ENCODE peak calls at places on chromosomes 16 and 17, in ten cellular contexts. V is NCI-H1694; Z is NCI-H460; A is ELF-1; P is Right ventricle myocardium superior; N is NCI-H82; E is substantia nigra; G is HuH-7; X is NCI-H1105 treated with DMSO at 0.1 percent for 48 hours; T is stimulated activated CD8-positive, alpha-beta memory T cell treated with anti-CD3 and anti-CD28 coated beads, Interleukin-4, amount 100 ng/mL, for 24 hours. M is an unnamed sample.
A peak's percentile ranks its signal among the peaks of the same experiment; 100 is the strongest.

GRCh38 chr16:74730049-74730683 is 29.5 kb upstream of the MLKL start:
- DNase-seq in A (peak; percentile 73), Z (no peak), T (no peak), X (no peak), P (no peak), E (no peak), N (no peak), V (no peak), G (no peak), M (no peak)

GRCh38 chr16:7566360-7566759 is 233.7 kb downstream of the RBFOX1 start:
- DNase-seq in T (no peak), V (no peak), N (no peak), A (no peak), Z (no peak), P (no peak), E (no peak), X (no peak), G (no peak), M (no peak)

GRCh38 chr16:67104061-67104460 is 5.7 kb upstream of the PHAF1 start:
- DNase-seq in A (peak; percentile 63), N (peak; percentile 53), E (no peak), T (no peak), Z (peak; percentile 23), X (no peak), V (no peak), P (no peak), G (peak; percentile 65), M (no peak)

GRCh38 chr17:83162035-83162745 is 82.8 kb downstream of the METRNL start:
- DNase-seq in E (no peak), V (no peak), Z (no peak), G (no peak), A (no peak), N (no peak), X (no peak), P (no peak), T (no peak), M (no peak)

GRCh38 chr17:77400445-77400870 is 259.7 kb downstream of the SEC14L1 start:
- DNase-seq in N (peak; percentile 93), V (peak; percentile 96), G (peak; percentile 52), E (no peak), P (peak; percentile 67), X (no peak), T (peak; percentile 72), Z (no peak), A (peak; percentile 73), M (no peak)

GRCh38 chr16:84806256-84806889 is 13.4 kb upstream of the CRISPLD2 start:
- DNase-seq in A (peak; percentile 95), P (peak; percentile 70), V (no peak), E (no peak), G (no peak), T (no peak), Z (peak; percentile 8), X (no peak), N (no peak), M (peak; percentile 16)

GRCh38 chr17:65294184-65294719 is 157.1 kb downstream of the RGS9 start:
- DNase-seq in Z (peak; percentile 64), G (peak; percentile 85), V (peak; percentile 16), T (peak; percentile 33), N (peak; percentile 79), P (peak; percentile 58), E (peak; percentile 43), A (peak; percentile 90), X (peak; percentile 40), M (peak; percentile 35)

GRCh38 chr17:61250335-61250890 is 149.2 kb upstream of the TBX2 start:
- DNase-seq in A (no peak), V (no peak), P (no peak), Z (peak; percentile 46), X (no peak), E (no peak), T (no peak), N (no peak), G (no peak), M (no peak)

GRCh38 chr17:1539811-1540210 is 22.8 kb downstream of the PITPNA start:
- DNase-seq in G (no peak), P (no peak), N (no peak), Z (no peak), X (no peak), E (no peak), V (no peak), A (no peak), T (no peak), M (no peak)

GRCh38 chr17:28406478-28406824 is 439 bp upstream of the SLC46A1 start:
- DNase-seq in N (peak; percentile 71), Z (no peak), P (no peak), V (peak; percentile 10), G (no peak), E (no peak), T (no peak), X (peak; percentile 45), A (peak; percentile 32), M (no peak)

GRCh38 chr17:80694085-80694991 is 149.7 kb downstream of the RPTOR start:
- DNase-seq in T (no peak), N (no peak), Z (no peak), E (no peak), X (peak; percentile 60), G (no peak), P (no peak), A (no peak), V (peak; percentile 32), M (no peak)

GRCh38 chr16:85335584-85336492 is 223.6 kb upstream of the CIBAR2 start:
- DNase-seq in T (no peak), X (no peak), A (no peak), G (no peak), V (no peak), P (no peak), N (peak; percentile 60), E (no peak), Z (no peak), M (no peak)

GRCh38 chr16:500699-501098 is 26.8 kb upstream of the CAPN15 start:
- DNase-seq in G (no peak), Z (no peak), N (no peak), E (no peak), A (no peak), X (no peak), V (no peak), P (peak; percentile 74), T (no peak), M (no peak)

GRCh38 chr17:34706029-34706428 is 126.6 kb downstream of the TMEM132E start:
- DNase-seq in A (peak; percentile 25), G (no peak), N (no peak), X (no peak), T (no peak), P (no peak), V (no peak), E (no peak), Z (peak; percentile 18), M (no peak)

GRCh38 chr17:34499576-34499975 is 79.8 kb upstream of the TMEM132E start:
- DNase-seq in G (peak; percentile 10), E (no peak), P (no peak), N (no peak), V (no peak), X (no peak), A (peak; percentile 20), Z (peak; percentile 33), T (no peak), M (no peak)